ENCODE peak calls at places on chromosome 16, in four cellular contexts. E, A, P and C are unnamed samples.

GRCh38 chr16:28181557-28181914 is 30.2 kb downstream of the XPO6 start:
- DNase-seq in E (peak; percentile 98), A (no peak), P (peak; percentile 97), C (peak; percentile 85)

GRCh38 chr16:89365044-89365467 is 125.3 kb downstream of the ANKRD11 start:
- DNase-seq in E (peak; percentile 92), A (no peak), P (peak; percentile 82), C (peak; percentile 60)

GRCh38 chr16:85088570-85089214 is 23.6 kb downstream of the CIBAR2 start:
- DNase-seq in E (no peak), A (no peak), P (no peak), C (no peak)

GRCh38 chr16:23587726-23588125 is 8.4 kb downstream of the NDUFAB1 start:
- DNase-seq in E (peak; percentile 96), A (no peak), P (peak; percentile 72), C (peak; percentile 92)

GRCh38 chr16:19884021-19884485 is 595 bp downstream of the GPRC5B start:
- DNase-seq in E (no peak), A (peak; percentile 8), P (no peak), C (no peak)

GRCh38 chr16:88530858-88531203 is 39.4 kb upstream of the ZC3H18 start:
- DNase-seq in E (no peak), A (no peak), P (no peak), C (no peak)

GRCh38 chr16:85047867-85048455 is 20.4 kb downstream of the KIAA0513 start:
- DNase-seq in E (no peak), A (no peak), P (no peak), C (no peak)

GRCh38 chr16:86512860-86513470 is 2.6 kb downstream of the FOXF1 start:
- DNase-seq in E (no peak), A (no peak), P (peak; percentile 49), C (no peak)

GRCh38 chr16:23401142-23401541 is 51.8 kb downstream of the COG7 start:
- DNase-seq in E (no peak), A (no peak), P (no peak), C (no peak)

GRCh38 chr16:55656695-55657092 is 906 bp downstream of the SLC6A2 start:
- DNase-seq in E (no peak), A (no peak), P (no peak), C (no peak)